ENCODE peak calls at places on chromosomes 5 and 9, in five cellular contexts. T is spleen; C is CD8-positive, alpha-beta memory T cell; G is stimulated activated CD8-positive, alpha-beta memory T cell treated with anti-CD3 and anti-CD28 coated beads, Interleukin-15, amount 100 ng/mL, for 24 hours; A is A673. Y is an unnamed sample.

GRCh38 chr9:134550584-134550983 is 91.0 kb upstream of the COL5A1 start:
- DNase-seq in T (peak; percentile 47), C (no peak), G (no peak), A (no peak), Y (no peak)

GRCh38 chr5:38234737-38235136 is 23.6 kb upstream of the EGFLAM start:
- DNase-seq in T (no peak), C (no peak), G (no peak), A (no peak), Y (no peak)

GRCh38 chr9:78985084-78985738 is 586.6 kb upstream of the TLE4 start:
- DNase-seq in T (no peak), C (no peak), G (no peak), A (no peak), Y (no peak)

GRCh38 chr5:179256229-179257189 is 88.8 kb downstream of the ADAMTS2 start:
- DNase-seq in T (peak; percentile 70), C (no peak), G (no peak), A (no peak), Y (no peak)

GRCh38 chr9:105435453-105435852 is 12.4 kb upstream of the FSD1L start:
- DNase-seq in T (no peak), C (no peak), G (no peak), A (no peak), Y (no peak)

GRCh38 chr5:18010053-18010452 is 375.8 kb downstream of the TAF11L14 start:
- DNase-seq in T (no peak), C (no peak), G (no peak), A (peak; percentile 9), Y (no peak)

GRCh38 chr9:110531776-110532175 is 47.8 kb downstream of the SVEP1 start:
- DNase-seq in T (no peak), C (no peak), G (no peak), A (no peak), Y (no peak)

GRCh38 chr9:97689401-97689800 is 7.7 kb downstream of the XPA start:
- DNase-seq in T (no peak), C (no peak), G (no peak), A (no peak), Y (no peak)

GRCh38 chr5:56763182-56763581 is 52.2 kb upstream of the MAP3K1 start:
- DNase-seq in T (no peak), C (no peak), G (no peak), A (no peak), Y (no peak)

GRCh38 chr5:135635471-135635870 is 56.7 kb upstream of the CXCL14 start:
- DNase-seq in T (no peak), C (no peak), G (no peak), A (no peak), Y (no peak)

GRCh38 chr5:72947523-72947922 is 8.3 kb upstream of the FCHO2 start:
- DNase-seq in T (no peak), C (no peak), G (no peak), A (no peak), Y (no peak)

GRCh38 chr5:176540476-176540899 is 3.3 kb upstream of the RNF44 start:
- DNase-seq in T (no peak), C (no peak), G (no peak), A (no peak), Y (no peak)

GRCh38 chr5:169548315-169548714 is 35.3 kb upstream of the SPDL1 start:
- DNase-seq in T (no peak), C (no peak), G (no peak), A (peak; percentile 2), Y (no peak)

Y was measured in effector CD8-positive, alpha-beta T cell.